ENCODE peak calls at places on chromosomes 12 and 14, in five cellular contexts. N is left ventricle myocardium inferior; J is hepatic stellate cell; Z is stimulated activated CD8-positive, alpha-beta memory T cell treated with anti-CD3 and anti-CD28 coated beads, Interleukin-12 subunit alpha, Interleukin-12 subunit beta, amount 100 ng/mL, for 4 hours; X is SK-N-SH. I is an unnamed sample.

GRCh38 chr14:76125506-76125905 is 26.2 kb upstream of the GPATCH2L start:
- DNase-seq in J (no peak), Z (no peak), N (no peak), X (no peak), I (no peak)

GRCh38 chr12:62860501-62861156 is 74.3 kb downstream of the PPM1H start:
- DNase-seq in X (no peak), Z (no peak), N (no peak), J (no peak), I (no peak)

GRCh38 chr14:68789798-68790655 is 2.8 kb downstream of the ZFP36L1 start:
- DNase-seq in N (no peak), X (no peak), Z (no peak), J (no peak), I (no peak)

GRCh38 chr12:28164644-28165313 is 25.5 kb upstream of the CCDC91 start:
- DNase-seq in N (no peak), J (no peak), Z (no peak), X (no peak), I (no peak)

GRCh38 chr12:18696971-18697602 is 40.7 kb downstream of the PLCZ1 start:
- DNase-seq in Z (no peak), N (no peak), X (no peak), J (peak; percentile 16), I (no peak)

GRCh38 chr14:81980601-81981310 is 447.1 kb upstream of the SEL1L start:
- DNase-seq in Z (no peak), X (no peak), J (no peak), N (no peak), I (no peak)

GRCh38 chr14:84036863-84037262 is 1493.1 kb upstream of the FLRT2 start:
- DNase-seq in J (no peak), Z (no peak), N (no peak), X (no peak), I (no peak)

GRCh38 chr12:53380797-53381738 is 1.1 kb downstream of the SP1 start:
- DNase-seq in Z (no peak), N (no peak), J (no peak), X (no peak), I (no peak)

GRCh38 chr14:57760891-57761290 is 105.0 kb downstream of the SLC35F4 start:
- DNase-seq in X (no peak), J (no peak), Z (no peak), N (no peak), I (no peak)

GRCh38 chr14:68623828-68624227 is 169.0 kb downstream of the ZFP36L1 start:
- DNase-seq in X (no peak), J (no peak), Z (no peak), N (no peak), I (no peak)

GRCh38 chr12:19520646-19521045 is 81.4 kb downstream of the AEBP2 start:
- DNase-seq in J (no peak), N (no peak), X (no peak), Z (no peak), I (no peak)

GRCh38 chr12:52870361-52871290 is 21.8 kb upstream of the KRT78 start:
- DNase-seq in Z (peak; percentile 62), X (peak; percentile 84), N (peak; percentile 55), J (peak; percentile 78), I (peak; percentile 79)

GRCh38 chr14:71638523-71639196 is 293.6 kb upstream of the RGS6 start:
- DNase-seq in Z (no peak), X (no peak), J (peak; percentile 13), N (no peak), I (no peak)

GRCh38 chr14:105420141-105420975 is 731 bp downstream of the MTA1 start:
- DNase-seq in Z (no peak), X (peak; percentile 76), N (no peak), J (no peak), I (no peak)

GRCh38 chr12:116480210-116480818 is 78.9 kb upstream of the MAP1LC3B2 start:
- DNase-seq in J (no peak), Z (no peak), X (no peak), N (no peak), I (no peak)

GRCh38 chr12:117140397-117141096 is 41.3 kb upstream of the TESC start:
- DNase-seq in J (no peak), X (no peak), N (no peak), Z (no peak), I (no peak)

GRCh38 chr14:96424104-96424989 is 32.4 kb downstream of the AK7 start:
- DNase-seq in X (peak; percentile 77), N (no peak), Z (peak; percentile 3), J (peak; percentile 42), I (peak; percentile 73)

GRCh38 chr12:94987806-94988205 is 15.7 kb downstream of the NDUFA12 start:
- DNase-seq in N (no peak), J (no peak), X (no peak), Z (no peak), I (no peak)

GRCh38 chr12:17278946-17279345 is 673.0 kb upstream of the LMO3 start:
- DNase-seq in J (no peak), Z (no peak), X (no peak), N (no peak), I (no peak)

GRCh38 chr12:30725739-30726138 is 29.0 kb downstream of the CAPRIN2 start:
- DNase-seq in J (peak; percentile 51), N (no peak), Z (no peak), X (no peak), I (no peak)

GRCh38 chr12:124498870-124499753 is 68.3 kb downstream of the NCOR2 start:
- DNase-seq in J (no peak), X (no peak), N (no peak), Z (no peak), I (no peak)

GRCh38 chr12:94677778-94678177 is 27.4 kb upstream of the TMCC3 start:
- DNase-seq in Z (no peak), N (no peak), J (no peak), X (no peak), I (peak; percentile 45)

GRCh38 chr12:95998611-95999300 is 2.6 kb upstream of the HAL start:
- DNase-seq in N (no peak), J (peak; percentile 56), X (peak; percentile 75), Z (no peak), I (peak; percentile 72)

GRCh38 chr12:100229036-100229635 is 28.5 kb downstream of the ACTR6 start:
- DNase-seq in X (no peak), N (no peak), J (no peak), Z (no peak), I (no peak)

GRCh38 chr12:10362828-10363664 is 26.8 kb downstream of the KLRK1 start:
- DNase-seq in X (no peak), N (no peak), Z (no peak), J (peak; percentile 16), I (no peak)

I was measured in GM10248.